ENCODE peak calls at places on chromosomes 2 and 18, in four cellular contexts. N is HT-29, A is AML-193, Q is NCI-H510A treated with DMSO at 0.1 percent for 48 hours. H is an unnamed sample.

GRCh38 chr2:61135510-61135909 is 26.5 kb upstream of the C2orf74 start:
- DNase-seq in A (peak; percentile 36), N (peak; percentile 51), Q (no peak), H (peak; percentile 71)

GRCh38 chr2:159760321-159760720 is 37.7 kb downstream of the CD302 start:
- DNase-seq in A (no peak), N (no peak), Q (no peak), H (no peak)

GRCh38 chr2:25251461-25252273 is 83.3 kb upstream of the POMC start:
- DNase-seq in N (peak; percentile 43), Q (peak; percentile 42), A (peak; percentile 55), H (peak; percentile 77)

GRCh38 chr18:23627325-23627724 is 35.4 kb downstream of the ANKRD29 start:
- DNase-seq in N (peak; percentile 81), A (no peak), Q (no peak), H (peak; percentile 91)

GRCh38 chr18:13011719-13012118 is 20.6 kb downstream of the CEP192 start:
- DNase-seq in N (no peak), Q (no peak), A (no peak), H (no peak)

GRCh38 chr2:135913726-135914365 is 37.6 kb upstream of the MCM6 start:
- DNase-seq in A (peak; percentile 65), Q (peak; percentile 66), N (peak; percentile 80), H (peak; percentile 43)

GRCh38 chr18:46675112-46675511 is 18.1 kb upstream of the LOXHD1 start:
- DNase-seq in A (no peak), N (no peak), Q (no peak), H (no peak)

GRCh38 chr18:33578371-33579146 is 540 bp downstream of the ASXL3 start:
- DNase-seq in A (no peak), Q (peak; percentile 82), N (no peak), H (peak; percentile 81)

GRCh38 chr2:191064590-191064989 is 50.6 kb upstream of the STAT1 start:
- DNase-seq in A (no peak), Q (no peak), N (no peak), H (no peak)

GRCh38 chr18:7084080-7084765 is 33.4 kb downstream of the LAMA1 start:
- DNase-seq in A (no peak), Q (no peak), N (no peak), H (peak; percentile 71)

GRCh38 chr18:22387364-22387763 is 30.4 kb downstream of the CTAGE1 start:
- DNase-seq in Q (no peak), N (no peak), A (no peak), H (no peak)

GRCh38 chr2:237731663-237732062 is 66.9 kb upstream of the RBM44 start:
- DNase-seq in A (no peak), N (peak; percentile 37), Q (peak; percentile 55), H (peak; percentile 83)

GRCh38 chr2:98034745-98035144 is 39.0 kb upstream of the TMEM131 start:
- DNase-seq in N (no peak), Q (no peak), A (no peak), H (no peak)

GRCh38 chr2:12177052-12177994 is 430.9 kb downstream of the LPIN1 start:
- DNase-seq in A (peak; percentile 49), N (peak; percentile 41), Q (peak; percentile 44), H (peak; percentile 80)

GRCh38 chr2:46669996-46670793 is 190.8 kb downstream of the TMEM247 start:
- DNase-seq in N (no peak), Q (no peak), A (no peak), H (no peak)

GRCh38 chr2:239188536-239188935 is 212.3 kb downstream of the HDAC4 start:
- DNase-seq in A (no peak), N (no peak), Q (no peak), H (no peak)